ENCODE peak calls at places on chromosomes 5 and 9, in nine cellular contexts. U is activated CD4-positive, alpha-beta T cell treated with anti-CD3 and anti-CD28 coated beads, Interleukin-2, amount 10 ng/mL, durations not matched to agents 7 days and 5 days; W is Caco-2; C is HCEC 1CT; I is nucleus accumbens; O is mucosa of gallbladder; R is lower leg skin; P is ovary; Q is CD8-positive, alpha-beta memory T cell. S is an unnamed sample.

GRCh38 chr5:176803943-176804498 is 6.3 kb upstream of the UNC5A start:
- DNase-seq in C (no peak), W (no peak), U (peak; percentile 21), P (no peak), I (no peak), Q (no peak), O (no peak), R (no peak), S (no peak)

GRCh38 chr5:150164640-150165039 is 1.9 kb upstream of the CDX1 start:
- DNase-seq in W (no peak), O (no peak), I (no peak), R (peak; percentile 69), Q (no peak), U (no peak), C (no peak), P (peak; percentile 49), S (no peak)

GRCh38 chr9:77943053-77943452 is 88.6 kb downstream of the GNAQ start:
- DNase-seq in P (no peak), Q (no peak), O (no peak), I (no peak), R (no peak), U (no peak), W (no peak), C (peak; percentile 44), S (no peak)

GRCh38 chr9:69919461-69920061 is 98.9 kb downstream of the CFAP95 start:
- DNase-seq in C (peak; percentile 73), Q (no peak), W (no peak), R (no peak), U (peak; percentile 25), O (no peak), P (no peak), I (no peak), S (peak; percentile 35)

GRCh38 chr5:3564827-3565560 is 30.6 kb upstream of the IRX1 start:
- DNase-seq in P (no peak), C (no peak), Q (no peak), O (no peak), W (no peak), I (no peak), U (no peak), R (no peak), S (no peak)

GRCh38 chr9:122848256-122848943 is 20.0 kb upstream of the PDCL start:
- DNase-seq in R (no peak), I (no peak), O (no peak), Q (no peak), P (no peak), U (no peak), C (no peak), W (no peak), S (no peak)

GRCh38 chr9:72977670-72978069 is 24.8 kb upstream of the ALDH1A1 start:
- DNase-seq in U (no peak), R (no peak), O (no peak), P (no peak), Q (no peak), I (no peak), W (no peak), C (no peak), S (no peak)

GRCh38 chr5:151082976-151083651 is 2.3 kb upstream of the TNIP1 start:
- DNase-seq in C (no peak), O (no peak), I (no peak), U (peak; percentile 63), P (no peak), Q (peak; percentile 49), R (no peak), W (no peak), S (no peak)

GRCh38 chr9:109497193-109498165 is 628 bp downstream of the PTPN3 start:
- DNase-seq in R (no peak), C (no peak), O (no peak), W (no peak), U (no peak), I (no peak), Q (no peak), P (no peak), S (peak; percentile 52)

GRCh38 chr5:33299621-33300208 is 141.1 kb upstream of the TARS1 start:
- DNase-seq in R (no peak), I (no peak), O (no peak), W (no peak), Q (no peak), U (no peak), C (peak; percentile 71), P (no peak), S (no peak)

GRCh38 chr5:87574106-87574505 is 161.4 kb upstream of the CCNH start:
- DNase-seq in O (no peak), C (no peak), R (no peak), P (no peak), U (no peak), I (no peak), Q (no peak), W (no peak), S (no peak)

GRCh38 chr5:151420127-151420526 is 27.3 kb upstream of the SLC36A1 start:
- DNase-seq in C (no peak), R (no peak), Q (no peak), I (no peak), O (no peak), W (no peak), P (no peak), U (no peak), S (no peak)

GRCh38 chr9:82410306-82410705 is 421.7 kb downstream of the SPATA31D1 start:
- DNase-seq in W (no peak), I (no peak), U (no peak), O (no peak), Q (no peak), C (no peak), R (no peak), P (no peak), S (no peak)

GRCh38 chr9:92407818-92408217 is 3.4 kb upstream of the OGN start:
- DNase-seq in O (no peak), P (no peak), U (no peak), W (no peak), C (no peak), Q (no peak), R (no peak), I (no peak), S (no peak)

GRCh38 chr9:133888048-133888778 is 103.9 kb downstream of the VAV2 start:
- DNase-seq in Q (no peak), I (no peak), C (no peak), R (no peak), W (peak; percentile 90), P (no peak), O (no peak), U (no peak), S (peak; percentile 77)

GRCh38 chr5:116375926-116376325 is 198.7 kb downstream of the SEMA6A start:
- DNase-seq in Q (no peak), I (no peak), R (no peak), P (no peak), U (no peak), C (no peak), O (no peak), W (no peak), S (no peak)

GRCh38 chr9:27799326-27799725 is 226.0 kb upstream of the C9orf72 start:
- DNase-seq in R (no peak), C (no peak), O (no peak), Q (no peak), W (no peak), U (no peak), I (no peak), P (no peak), S (no peak)